ENCODE peak calls at places on chromosome 14, in seven cellular contexts. One of them, this sample, is unnamed.

GRCh38 chr14:23877538-23878180 is 75.9 kb upstream of the DHRS4 start:
- DNase-seq in neural progenitor cell: no peak
- DNase-seq in tibial artery: no peak
- DNase-seq in heart right ventricle: no peak
- DNase-seq in right lobe of liver: no peak
- DNase-seq in CD8-positive, alpha-beta memory T cell: no peak
- DNase-seq in spleen: no peak
- DNase-seq in this sample: no peak

GRCh38 chr14:99177876-99178630 is 93.9 kb downstream of the BCL11B start:
- DNase-seq in tibial artery: no peak
- DNase-seq in right lobe of liver: no peak
- DNase-seq in spleen: no peak
- DNase-seq in heart right ventricle: no peak
- DNase-seq in CD8-positive, alpha-beta memory T cell: no peak
- DNase-seq in neural progenitor cell: no peak
- DNase-seq in this sample: no peak

GRCh38 chr14:30227871-30228270 is 300.2 kb upstream of the PRKD1 start:
- DNase-seq in spleen: no peak
- DNase-seq in CD8-positive, alpha-beta memory T cell: no peak
- DNase-seq in right lobe of liver: no peak
- DNase-seq in neural progenitor cell: no peak
- DNase-seq in tibial artery: peak
- DNase-seq in heart right ventricle: no peak
- DNase-seq in this sample: no peak

GRCh38 chr14:102819176-102819628 is 42.0 kb downstream of the TRAF3 start:
- DNase-seq in neural progenitor cell: no peak
- DNase-seq in heart right ventricle: no peak
- DNase-seq in right lobe of liver: no peak
- DNase-seq in spleen: peak
- DNase-seq in tibial artery: no peak
- DNase-seq in CD8-positive, alpha-beta memory T cell: no peak
- DNase-seq in this sample: peak

GRCh38 chr14:96090441-96091148 is 51.4 kb downstream of the C14orf132 start:
- DNase-seq in right lobe of liver: peak
- DNase-seq in CD8-positive, alpha-beta memory T cell: no peak
- DNase-seq in heart right ventricle: peak
- DNase-seq in spleen: peak
- DNase-seq in tibial artery: peak
- DNase-seq in neural progenitor cell: no peak
- DNase-seq in this sample: peak

GRCh38 chr14:54815016-54815415 is 87.6 kb downstream of the GCH1 start:
- DNase-seq in CD8-positive, alpha-beta memory T cell: no peak
- DNase-seq in right lobe of liver: no peak
- DNase-seq in tibial artery: no peak
- DNase-seq in spleen: no peak
- DNase-seq in neural progenitor cell: no peak
- DNase-seq in heart right ventricle: no peak
- DNase-seq in this sample: peak

GRCh38 chr14:69713127-69713800 is 53.7 kb upstream of the SRSF5 start:
- DNase-seq in neural progenitor cell: peak
- DNase-seq in CD8-positive, alpha-beta memory T cell: no peak
- DNase-seq in spleen: no peak
- DNase-seq in right lobe of liver: no peak
- DNase-seq in tibial artery: no peak
- DNase-seq in heart right ventricle: no peak
- DNase-seq in this sample: peak

GRCh38 chr14:23078692-23079116 is 16.2 kb downstream of the ACIN1 start:
- DNase-seq in neural progenitor cell: no peak
- DNase-seq in right lobe of liver: peak
- DNase-seq in CD8-positive, alpha-beta memory T cell: no peak
- DNase-seq in heart right ventricle: no peak
- DNase-seq in spleen: no peak
- DNase-seq in tibial artery: peak
- DNase-seq in this sample: no peak

GRCh38 chr14:63435204-63435603 is 108.0 kb downstream of the PPP2R5E start:
- DNase-seq in spleen: no peak
- DNase-seq in tibial artery: no peak
- DNase-seq in right lobe of liver: no peak
- DNase-seq in neural progenitor cell: no peak
- DNase-seq in CD8-positive, alpha-beta memory T cell: no peak
- DNase-seq in heart right ventricle: no peak
- DNase-seq in this sample: no peak
- H3K27ac ChIP-seq in spleen: peak
- H3K27ac ChIP-seq in tibial artery: peak
- H3K27ac ChIP-seq in right lobe of liver: peak
- H3K27ac ChIP-seq in neural progenitor cell: no peak
- H3K27ac ChIP-seq in CD8-positive, alpha-beta memory T cell: no peak
- H3K27ac ChIP-seq in heart right ventricle: peak
- H3K27ac ChIP-seq in this sample: peak

DNA sequence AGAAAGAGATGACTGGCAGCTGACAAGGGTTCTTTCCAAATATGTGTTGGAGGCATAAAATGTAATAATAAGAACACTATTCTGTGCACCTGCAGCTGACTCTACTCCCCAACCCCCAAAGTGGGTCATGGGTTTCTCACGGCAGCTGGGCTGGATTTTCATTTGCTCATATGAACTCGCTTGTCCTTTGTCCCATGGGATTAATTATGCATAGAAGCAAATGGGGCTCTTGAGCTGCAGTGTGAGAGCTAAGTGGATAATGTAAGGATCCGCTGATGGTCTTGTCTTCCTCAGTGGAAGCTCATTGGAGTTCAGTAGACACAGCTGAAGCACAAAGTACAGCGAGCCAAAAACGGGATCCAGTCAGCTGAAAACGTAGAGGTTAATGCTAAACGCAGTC is 46.3 kb downstream of the TTC8 start:
- DNase-seq in neural progenitor cell: no peak
- DNase-seq in tibial artery: no peak
- DNase-seq in CD8-positive, alpha-beta memory T cell: no peak
- DNase-seq in spleen: no peak
- DNase-seq in heart right ventricle: no peak
- DNase-seq in right lobe of liver: no peak
- DNase-seq in this sample: no peak
- H3K27ac ChIP-seq in neural progenitor cell: no peak
- H3K27ac ChIP-seq in tibial artery: no peak
- H3K27ac ChIP-seq in CD8-positive, alpha-beta memory T cell: no peak
- H3K27ac ChIP-seq in spleen: no peak
- H3K27ac ChIP-seq in heart right ventricle: no peak
- H3K27ac ChIP-seq in right lobe of liver: no peak
- H3K27ac ChIP-seq in this sample: no peak

DNA sequence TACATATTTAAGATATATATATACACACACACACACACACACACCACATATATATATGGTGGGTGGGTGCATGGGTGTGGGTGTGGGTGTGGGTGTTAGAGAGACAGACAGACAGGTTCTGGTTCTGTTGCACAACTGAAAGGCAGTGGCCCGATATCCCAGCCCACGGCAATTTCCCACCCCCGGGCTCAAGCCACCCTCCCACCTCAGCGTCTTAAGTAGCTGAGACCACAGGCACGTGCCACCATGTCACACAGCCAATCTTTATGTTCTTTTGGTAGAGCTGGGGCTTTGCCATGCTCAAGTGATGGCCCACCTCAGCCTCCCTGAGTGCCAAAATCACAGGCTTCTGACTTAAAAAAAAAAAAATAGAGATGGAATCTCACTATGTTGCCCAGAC is 417.8 kb upstream of the FOXG1 start:
- DNase-seq in right lobe of liver: no peak
- DNase-seq in spleen: peak
- DNase-seq in CD8-positive, alpha-beta memory T cell: no peak
- DNase-seq in neural progenitor cell: no peak
- DNase-seq in tibial artery: no peak
- DNase-seq in heart right ventricle: no peak
- DNase-seq in this sample: no peak
- H3K27ac ChIP-seq in right lobe of liver: no peak
- H3K27ac ChIP-seq in spleen: no peak
- H3K27ac ChIP-seq in CD8-positive, alpha-beta memory T cell: no peak
- H3K27ac ChIP-seq in neural progenitor cell: no peak
- H3K27ac ChIP-seq in tibial artery: no peak
- H3K27ac ChIP-seq in heart right ventricle: no peak
- H3K27ac ChIP-seq in this sample: no peak

DNA sequence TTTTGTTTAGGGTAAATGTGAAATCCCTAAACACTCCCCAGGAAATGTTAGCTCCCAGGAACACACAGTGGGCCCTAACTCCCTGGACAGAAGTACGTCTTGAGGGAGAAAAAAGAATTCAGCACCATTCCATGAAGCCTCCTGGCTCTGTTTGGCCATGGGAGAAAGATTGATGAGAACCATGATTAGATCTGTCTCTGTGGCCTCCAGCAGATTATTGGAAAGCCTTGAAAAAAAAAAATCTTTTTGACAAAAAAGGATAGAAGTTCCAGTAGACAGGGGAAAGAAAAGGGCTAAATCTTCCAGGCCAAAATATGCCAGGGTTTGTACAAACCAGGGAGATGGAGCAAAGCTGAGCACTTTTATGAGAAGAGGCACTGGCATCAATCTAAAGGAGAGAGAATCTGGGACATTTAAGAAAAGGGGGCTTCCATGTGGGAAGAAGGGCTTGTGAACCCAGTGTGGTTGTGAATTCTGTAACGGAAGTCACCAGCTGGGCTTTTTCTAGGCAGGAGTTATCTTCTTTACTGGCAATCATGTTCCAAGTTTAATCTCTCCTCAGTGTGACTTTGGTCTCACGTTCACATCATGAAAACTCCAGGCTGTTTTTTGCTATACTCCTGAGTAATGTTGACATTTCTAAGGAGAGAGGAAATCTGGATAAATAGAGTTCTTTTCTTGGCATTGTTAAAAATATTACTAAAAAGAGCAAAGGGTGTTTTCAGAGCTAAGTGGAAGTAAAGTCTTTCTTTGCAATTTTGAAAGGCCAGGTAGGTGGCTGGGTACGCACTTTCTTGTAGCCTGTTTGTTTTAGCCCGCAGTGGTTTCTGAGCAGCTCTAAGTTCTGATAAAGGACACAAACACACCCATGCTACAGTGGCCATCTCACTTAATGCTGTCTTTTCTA is 426.7 kb downstream of the RAD51B start:
- DNase-seq in CD8-positive, alpha-beta memory T cell: no peak
- DNase-seq in spleen: no peak
- DNase-seq in neural progenitor cell: no peak
- DNase-seq in right lobe of liver: no peak
- DNase-seq in heart right ventricle: peak
- DNase-seq in tibial artery: no peak
- DNase-seq in this sample: peak
- H3K27ac ChIP-seq in CD8-positive, alpha-beta memory T cell: no peak
- H3K27ac ChIP-seq in spleen: peak
- H3K27ac ChIP-seq in neural progenitor cell: no peak
- H3K27ac ChIP-seq in right lobe of liver: peak
- H3K27ac ChIP-seq in heart right ventricle: peak
- H3K27ac ChIP-seq in tibial artery: peak
- H3K27ac ChIP-seq in this sample: peak

DNA sequence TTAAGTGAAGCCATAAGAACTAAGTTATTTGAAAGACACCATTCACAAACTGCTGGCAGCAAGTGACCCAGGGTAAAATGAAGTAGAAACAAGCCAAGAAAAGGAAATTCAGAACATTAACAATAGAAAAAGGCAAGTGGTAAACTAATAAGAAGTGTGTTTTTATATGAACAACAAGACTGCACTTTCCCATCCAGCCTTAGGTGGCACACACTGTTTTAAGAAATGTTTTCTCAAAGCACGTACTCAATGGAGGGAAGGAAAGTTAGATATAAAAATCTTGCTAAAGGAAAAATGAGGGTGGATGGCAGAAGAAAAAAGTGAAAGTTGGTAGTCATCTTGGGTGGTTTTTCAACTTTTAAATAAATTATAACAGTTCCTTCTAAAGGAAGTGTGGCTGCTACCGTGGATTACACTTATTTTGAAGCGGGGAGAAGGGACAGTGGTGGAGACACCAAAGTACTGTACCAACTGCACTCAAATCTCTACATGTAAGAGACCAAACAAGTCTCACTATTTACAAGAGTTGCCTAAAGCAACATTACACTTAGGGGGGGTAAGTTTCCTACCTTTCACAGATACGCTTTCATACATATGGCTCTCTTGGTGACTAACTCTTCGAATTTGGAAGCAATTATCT is 58.8 kb downstream of the SEL1L start:
- DNase-seq in heart right ventricle: no peak
- DNase-seq in right lobe of liver: no peak
- DNase-seq in neural progenitor cell: no peak
- DNase-seq in spleen: no peak
- DNase-seq in CD8-positive, alpha-beta memory T cell: no peak
- DNase-seq in tibial artery: no peak
- DNase-seq in this sample: no peak
- H3K27ac ChIP-seq in heart right ventricle: peak
- H3K27ac ChIP-seq in right lobe of liver: no peak
- H3K27ac ChIP-seq in neural progenitor cell: no peak
- H3K27ac ChIP-seq in spleen: peak
- H3K27ac ChIP-seq in CD8-positive, alpha-beta memory T cell: peak
- H3K27ac ChIP-seq in tibial artery: no peak
- H3K27ac ChIP-seq in this sample: no peak